ENCODE peak calls at places on chromosomes 7 and 10, in four cellular contexts. H, Z, M and P are unnamed samples.

GRCh38 chr7:94301024-94301588 is 93.6 kb upstream of the COL1A2 start:
- DNase-seq in H (peak), Z (peak), M (peak), P (peak)

GRCh38 chr10:11715815-11716494 is 26.2 kb upstream of the ECHDC3 start:
- DNase-seq in H (no peak), Z (no peak), M (no peak), P (no peak)

GRCh38 chr10:122141821-122142651 is 129.1 kb upstream of the BTBD16 start:
- DNase-seq in H (peak), Z (peak), M (no peak), P (peak)

GRCh38 chr10:58963723-58964124 is 212.7 kb upstream of the PHYHIPL start:
- DNase-seq in H (no peak), Z (no peak), M (no peak), P (no peak)

GRCh38 chr7:55004579-55004978 is 14.2 kb upstream of the EGFR start:
- DNase-seq in H (no peak), Z (no peak), M (no peak), P (no peak)

GRCh38 chr7:87702326-87702725 is 74.1 kb downstream of the RUNDC3B start:
- DNase-seq in H (no peak), Z (peak), M (no peak), P (peak)

GRCh38 chr10:91864099-91864498 is 45.2 kb downstream of the FGFBP3 start:
- DNase-seq in H (no peak), Z (no peak), M (no peak), P (no peak)

GRCh38 chr7:129703751-129704150 is 92.2 kb downstream of the NRF1 start:
- DNase-seq in H (no peak), Z (peak), M (no peak), P (no peak)

GRCh38 chr7:2018786-2019692 is 213.7 kb downstream of the MAD1L1 start:
- DNase-seq in H (peak), Z (peak), M (peak), P (peak)

GRCh38 chr7:297611-298374 is 7.8 kb downstream of the FOXL3 start:
- DNase-seq in H (no peak), Z (no peak), M (no peak), P (no peak)

GRCh38 chr10:84391326-84391725 is 62.9 kb downstream of the CCSER2 start:
- DNase-seq in H (no peak), Z (peak), M (peak), P (peak)

GRCh38 chr10:16519908-16520861 is 1.5 kb downstream of the C1QL3 start:
- DNase-seq in H (no peak), Z (no peak), M (no peak), P (no peak)

GRCh38 chr10:436911-437665 is 252.4 kb downstream of the DIP2C start:
- DNase-seq in H (no peak), Z (no peak), M (no peak), P (no peak)

GRCh38 chr10:3094565-3095168 is 27.3 kb downstream of the PFKP start:
- DNase-seq in H (no peak), Z (peak), M (peak), P (peak)

GRCh38 chr10:3097160-3097559 is 29.8 kb downstream of the PFKP start:
- DNase-seq in H (no peak), Z (no peak), M (no peak), P (no peak)

GRCh38 chr10:3093996-3094395 is 26.6 kb downstream of the PFKP start:
- DNase-seq in H (no peak), Z (no peak), M (no peak), P (no peak)

GRCh38 chr10:3095373-3096139 is 28.2 kb downstream of the PFKP start:
- DNase-seq in H (no peak), Z (peak), M (peak), P (peak)

GRCh38 chr10:3096149-3096548 is 28.8 kb downstream of the PFKP start:
- DNase-seq in H (no peak), Z (peak), M (peak), P (no peak)
- H3K4me3 ChIP-seq in H (peak), Z (peak), M (no peak), P (peak)

DNA sequence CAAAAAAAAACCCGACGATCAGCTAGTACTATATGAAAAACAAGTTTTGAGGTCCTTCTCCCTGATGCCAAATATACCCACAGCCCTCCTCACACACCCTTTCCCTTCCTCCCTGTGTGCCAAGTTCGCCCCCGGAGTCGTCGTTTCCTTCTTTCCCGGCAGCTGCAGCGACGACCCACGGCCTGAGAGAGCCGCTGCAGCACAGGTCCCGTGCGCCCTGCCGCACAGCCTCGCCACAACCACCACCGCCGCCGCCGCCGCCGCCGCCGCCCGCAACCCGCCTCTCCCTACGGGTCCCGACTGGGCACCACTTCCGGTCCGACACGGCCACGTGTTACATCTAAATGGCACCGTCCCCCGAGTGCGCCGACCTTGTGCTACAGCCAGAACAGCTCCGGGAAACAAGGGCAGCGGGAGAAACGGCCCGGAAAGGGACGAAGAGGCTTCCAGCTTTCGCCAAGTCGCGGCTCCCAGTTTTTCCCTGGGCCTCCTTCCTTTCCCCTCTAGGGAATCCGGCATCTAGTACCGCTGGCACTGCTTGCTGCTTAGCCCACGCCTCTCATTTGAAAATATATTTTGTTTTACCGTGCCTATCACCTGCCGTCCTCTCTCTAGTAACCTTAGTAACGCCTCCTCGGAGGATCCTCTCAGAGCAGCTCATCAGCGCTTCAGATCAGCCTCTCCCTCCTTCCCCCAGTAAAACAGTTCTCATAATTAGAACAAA is at the start of gene FRA10AC1:
- DNase-seq in H (peak), Z (peak), M (peak), P (peak)
- TF ChIP-seq CTCF in H (peak), Z (peak), M (peak), P (peak)

GRCh38 chr10:73935895-73936294 is 25.0 kb downstream of the PLAU start:
- DNase-seq in H (no peak), Z (no peak), M (no peak), P (no peak)

GRCh38 chr10:73944356-73945100 is 33.6 kb downstream of the PLAU start:
- DNase-seq in H (no peak), Z (no peak), M (no peak), P (no peak)

GRCh38 chr10:73937333-73938020 is 26.5 kb downstream of the PLAU start:
- DNase-seq in H (peak), Z (no peak), M (peak), P (no peak)

GRCh38 chr10:73941300-73941699 is 30.4 kb downstream of the PLAU start:
- DNase-seq in H (no peak), Z (peak), M (no peak), P (no peak)

DNA sequence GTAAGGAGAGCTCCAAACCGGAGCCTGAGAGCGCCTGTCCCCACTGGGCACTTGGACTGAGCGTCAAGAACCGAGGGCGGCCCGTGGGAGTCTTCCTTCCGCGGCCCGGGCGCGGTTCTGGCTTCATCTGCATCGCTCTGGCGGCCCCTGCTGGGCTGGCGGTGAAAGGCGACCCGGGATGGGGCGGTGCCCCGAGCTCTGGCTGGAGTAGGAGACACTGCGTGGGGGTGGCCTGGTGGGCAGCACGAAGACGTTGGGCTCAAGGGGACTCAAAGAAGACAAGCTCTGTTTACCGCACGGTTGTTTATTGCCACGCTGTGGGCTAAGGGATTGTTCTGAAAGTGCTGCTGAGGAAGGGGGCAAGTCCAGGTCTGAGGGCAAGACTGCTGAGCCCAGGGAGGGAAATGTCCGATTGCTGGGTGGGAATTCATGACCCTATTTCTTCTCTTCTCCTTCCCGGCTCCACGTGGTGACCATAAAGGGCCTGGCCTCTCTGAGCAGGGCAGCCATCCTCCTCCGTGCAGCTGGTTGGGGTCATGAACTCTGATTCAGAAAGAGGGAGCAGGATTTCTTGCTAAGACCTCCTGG is 29.8 kb downstream of the PLAU start:
- DNase-seq in H (peak), Z (peak), M (peak), P (peak)
- H3K4me3 ChIP-seq in H (peak), Z (no peak), M (no peak), P (peak)

GRCh38 chr7:108973075-108973474 is 403.4 kb downstream of the DNAJB9 start:
- DNase-seq in H (no peak), Z (peak), M (peak), P (no peak)
- TF ChIP-seq CTCF in H (no peak), Z (no peak), M (no peak), P (no peak)

DNA sequence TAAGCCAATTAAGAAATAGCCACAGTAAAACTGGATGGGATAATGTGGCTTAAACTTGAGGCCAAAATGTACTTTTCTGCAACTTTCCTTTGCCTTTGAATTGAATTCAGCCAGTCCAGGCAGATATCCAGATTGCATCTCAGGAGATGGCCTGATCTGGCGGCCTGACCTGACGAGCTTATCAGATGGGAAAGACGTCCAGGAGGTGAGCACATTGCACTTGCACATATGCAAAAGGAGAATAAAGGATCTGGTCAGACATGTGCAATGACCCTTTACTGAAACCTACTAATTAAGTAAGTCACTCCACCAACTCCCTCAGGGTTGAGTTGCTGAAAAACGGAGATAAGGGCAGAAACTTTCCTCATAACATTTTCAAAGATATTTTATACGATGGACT is 24.8 kb upstream of the IMMP2L start:
- DNase-seq in H (no peak), Z (no peak), M (no peak), P (no peak)
- H3K4me3 ChIP-seq in H (no peak), Z (no peak), M (no peak), P (no peak)

GRCh38 chr7:28044825-28045224 is 135.8 kb downstream of the JAZF1 start:
- DNase-seq in H (no peak), Z (no peak), M (no peak), P (no peak)
- TF ChIP-seq CTCF in H (no peak), Z (no peak), M (no peak), P (no peak)

DNA sequence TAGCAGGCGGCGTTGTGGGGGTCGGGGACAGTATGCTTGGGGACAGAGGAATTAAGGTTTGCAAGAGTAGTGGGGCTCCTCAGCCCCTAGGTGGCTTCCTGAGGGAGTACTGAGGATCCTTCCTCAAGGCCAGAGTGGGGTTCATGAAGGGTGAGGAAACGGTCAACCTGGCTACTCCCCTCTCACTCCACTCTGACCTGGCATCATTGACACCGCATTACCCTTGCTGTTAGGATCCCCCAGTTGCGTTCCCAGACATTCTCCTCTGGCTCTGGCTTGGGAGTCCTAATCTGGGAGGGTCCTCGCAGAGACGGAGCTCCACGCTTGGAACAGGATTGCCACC is 496 bp downstream of the EPHB6 start:
- DNase-seq in H (no peak), Z (no peak), M (no peak), P (no peak)
- H3K4me3 ChIP-seq in H (peak), Z (no peak), M (peak), P (peak)